ENCODE peak calls at places on chromosomes 12 and 14, in four cellular contexts. C is upper lobe of right lung; Q is kidney epithelial cell; E is CD4-positive, alpha-beta T cell. W is an unnamed sample.

GRCh38 chr14:96783306-96784224 is 13.6 kb upstream of the VRK1 start:
- DNase-seq in Q (no peak), E (no peak), C (no peak), W (no peak)

GRCh38 chr12:113855998-113856397 is 110.1 kb downstream of the RBM19 start:
- DNase-seq in C (no peak), E (no peak), Q (no peak), W (no peak)

GRCh38 chr12:130162267-130162666 is at the start of gene FZD10:
- DNase-seq in C (peak), E (no peak), Q (no peak), W (no peak)

GRCh38 chr12:102567031-102567985 is 86.9 kb upstream of the IGF1 start:
- DNase-seq in C (no peak), E (no peak), Q (peak), W (no peak)

GRCh38 chr12:80761818-80762217 is 45.1 kb downstream of the MYF5 start:
- DNase-seq in Q (no peak), C (no peak), E (no peak), W (no peak)

GRCh38 chr12:98816720-98817119 is 171.6 kb downstream of the APAF1 start:
- DNase-seq in E (no peak), Q (no peak), C (no peak), W (no peak)

GRCh38 chr12:57836442-57837375 is 9.8 kb downstream of the CTDSP2 start:
- DNase-seq in C (peak), Q (no peak), E (no peak), W (no peak)

GRCh38 chr12:113405687-113406086 is 2.0 kb upstream of the SDS start:
- DNase-seq in E (no peak), C (no peak), Q (no peak), W (no peak)

GRCh38 chr12:51923506-51924365 is 16.4 kb downstream of the ACVRL1 start:
- DNase-seq in Q (no peak), E (peak), C (peak), W (no peak)

GRCh38 chr14:67567654-67568053 is 32.4 kb downstream of the PIGH start:
- DNase-seq in E (no peak), Q (no peak), C (peak), W (no peak)

GRCh38 chr12:113347-113746 is 46.8 kb downstream of the IQSEC3 start:
- DNase-seq in Q (no peak), E (no peak), C (no peak), W (no peak)

GRCh38 chr12:42446761-42447160 is 120.8 kb downstream of the PPHLN1 start:
- DNase-seq in C (no peak), Q (peak), E (no peak), W (no peak)

GRCh38 chr14:80567905-80568512 is 356.7 kb upstream of the DIO2 start:
- DNase-seq in C (no peak), E (no peak), Q (peak), W (peak)

GRCh38 chr14:99136401-99136800 is 135.6 kb downstream of the BCL11B start:
- DNase-seq in C (no peak), Q (no peak), E (no peak), W (no peak)

GRCh38 chr12:40229690-40230651 is 5.2 kb downstream of the LRRK2 start:
- DNase-seq in Q (no peak), E (no peak), C (no peak), W (no peak)

GRCh38 chr14:34837801-34838322 is 37.3 kb downstream of the BAZ1A start:
- DNase-seq in E (no peak), Q (no peak), C (no peak), W (no peak)

GRCh38 chr12:117685115-117685926 is 283.5 kb downstream of the KSR2 start:
- DNase-seq in C (no peak), Q (peak), E (no peak), W (peak)

GRCh38 chr14:91078095-91078737 is 17.8 kb upstream of the RPS6KA5 start:
- DNase-seq in C (no peak), E (no peak), Q (no peak), W (no peak)

GRCh38 chr12:40055227-40055579 is 50.7 kb downstream of the SLC2A13 start:
- DNase-seq in Q (no peak), E (no peak), C (no peak), W (no peak)

GRCh38 chr12:40238221-40238902 is 13.6 kb downstream of the LRRK2 start:
- DNase-seq in Q (no peak), C (no peak), E (no peak), W (no peak)

GRCh38 chr12:122730215-122731014 is at the start of gene HCAR1:
- DNase-seq in E (peak), C (no peak), Q (no peak), W (no peak)

GRCh38 chr14:22070119-22070982 is 396.7 kb upstream of the OR4E1 start:
- DNase-seq in Q (no peak), C (no peak), E (peak), W (no peak)

GRCh38 chr14:63448841-63449240 is 94.3 kb downstream of the PPP2R5E start:
- DNase-seq in C (no peak), Q (no peak), E (no peak), W (no peak)

GRCh38 chr12:678747-679712 is 15.8 kb upstream of the NINJ2 start:
- DNase-seq in E (no peak), C (no peak), Q (no peak), W (no peak)

GRCh38 chr14:26841920-26842741 is 244.3 kb upstream of the NOVA1 start:
- DNase-seq in Q (peak), E (no peak), C (no peak), W (peak)

GRCh38 chr12:24948816-24949722 is at the start of gene BCAT1:
- DNase-seq in Q (no peak), E (no peak), C (peak), W (no peak)